ENCODE peak calls at places on chromosome 10, in nine cellular contexts. Y is Daoy; U is fibroblast of the aortic adventitia; C is H54; D is left ventricle myocardium inferior; P is psoas muscle; I is NCI-H1694; A is activated CD4-positive, alpha-beta T cell treated with anti-CD3 and anti-CD28 coated beads, Interleukin-2, amount 10 ng/mL, durations not matched to agents 24 days and 14 days; L is retina. M is an unnamed sample.

GRCh38 chr10:31101123-31101522 is 69.5 kb upstream of the ZNF438 start:
- DNase-seq in Y (peak), C (peak), P (no peak), L (no peak), D (no peak), U (peak), A (peak), I (no peak), M (no peak)

GRCh38 chr10:96756111-96756903 is 36.0 kb upstream of the PIK3AP1 start:
- DNase-seq in A (no peak), Y (no peak), L (no peak), I (no peak), C (no peak), U (no peak), P (no peak), D (no peak), M (no peak)

GRCh38 chr10:45433716-45434469 is 59.9 kb downstream of the ALOX5 start:
- DNase-seq in D (no peak), I (no peak), Y (no peak), L (no peak), C (no peak), U (no peak), A (peak), P (no peak), M (no peak)

GRCh38 chr10:99598781-99599481 is 21.3 kb downstream of the SLC25A28 start:
- DNase-seq in A (no peak), Y (no peak), I (no peak), U (no peak), P (no peak), L (no peak), D (no peak), C (no peak), M (no peak)

GRCh38 chr10:109018892-109019507 is 904.3 kb downstream of the XPNPEP1 start:
- DNase-seq in D (no peak), A (no peak), C (no peak), L (no peak), P (no peak), Y (no peak), U (peak), I (peak), M (no peak)

GRCh38 chr10:6445671-6446278 is 134.3 kb downstream of the PRKCQ start:
- DNase-seq in D (peak), P (peak), C (peak), I (no peak), U (peak), L (peak), A (peak), Y (peak), M (peak)

GRCh38 chr10:58275261-58275660 is 6.3 kb downstream of the CISD1 start:
- DNase-seq in C (no peak), A (no peak), Y (no peak), D (no peak), L (no peak), I (no peak), P (no peak), U (no peak), M (no peak)

GRCh38 chr10:35306852-35307251 is 29.5 kb upstream of the CCNY start:
- DNase-seq in U (peak), Y (peak), P (no peak), C (peak), A (no peak), I (no peak), D (no peak), L (no peak), M (peak)

GRCh38 chr10:1654811-1655356 is 82.4 kb downstream of the ADARB2 start:
- DNase-seq in I (no peak), U (no peak), A (no peak), D (no peak), L (no peak), Y (no peak), P (no peak), C (no peak), M (peak)

M was measured in mucosa of descending colon.